ENCODE peak calls at places on chromosomes 13 and 19, in eight cellular contexts. E, G, Z, Q, Y, K, O and T are unnamed samples.

GRCh38 chr19:35216833-35217707 is 11.5 kb downstream of the FAM187B start:
- DNase-seq in Y (peak), E (no peak), Q (peak), Z (no peak), O (no peak), K (no peak), G (no peak), T (no peak)

GRCh38 chr19:1864480-1865171 is 1.2 kb upstream of the KLF16 start:
- DNase-seq in E (no peak), G (peak), O (no peak), Y (peak), Z (no peak), Q (peak), K (peak), T (no peak)

GRCh38 chr13:76929975-76930374 is 18.3 kb upstream of the ACOD1 start:
- DNase-seq in Y (no peak), Z (no peak), K (no peak), E (no peak), O (no peak), Q (no peak), G (no peak), T (no peak)

GRCh38 chr19:56670961-56671612 is 470 bp downstream of the ZNF835 start:
- DNase-seq in Y (no peak), G (no peak), Q (no peak), E (no peak), O (no peak), Z (no peak), K (no peak), T (no peak)

GRCh38 chr19:38388310-38389100 is at the start of gene SPRED3:
- DNase-seq in G (no peak), K (peak), Y (peak), Z (no peak), E (no peak), Q (no peak), O (no peak), T (no peak)

GRCh38 chr13:26587251-26587650 is 29.8 kb downstream of the WASF3 start:
- DNase-seq in O (no peak), K (no peak), Z (no peak), G (no peak), E (no peak), Y (no peak), Q (no peak), T (no peak)

GRCh38 chr13:40231311-40231710 is 435.1 kb downstream of the FOXO1 start:
- DNase-seq in Z (no peak), Y (no peak), E (no peak), O (no peak), G (no peak), Q (no peak), K (no peak), T (no peak)

GRCh38 chr19:19514215-19514633 is 1.1 kb downstream of the TSSK6 start:
- DNase-seq in K (peak), Z (no peak), O (peak), E (no peak), G (peak), Q (no peak), Y (no peak), T (no peak)

GRCh38 chr19:42627916-42628315 is 33.2 kb upstream of the CEACAM8 start:
- DNase-seq in Y (no peak), Z (no peak), G (no peak), O (no peak), K (no peak), Q (no peak), E (no peak), T (no peak)

GRCh38 chr19:45164577-45165335 is 4.0 kb upstream of the NKPD1 start:
- DNase-seq in O (peak), E (no peak), Z (no peak), Y (peak), K (no peak), Q (peak), G (peak), T (no peak)

GRCh38 chr13:36431204-36432105 is 840 bp upstream of the CCNA1 start:
- DNase-seq in O (no peak), K (no peak), Q (no peak), G (no peak), Y (peak), E (no peak), Z (no peak), T (no peak)

GRCh38 chr13:32234914-32235313 is 80.2 kb downstream of the ZAR1L start:
- DNase-seq in Y (no peak), K (no peak), Z (no peak), Q (no peak), G (peak), E (no peak), O (no peak), T (no peak)

GRCh38 chr19:11873762-11874161 is 13.8 kb upstream of the ZNF69 start:
- DNase-seq in Y (no peak), O (no peak), G (no peak), K (no peak), E (no peak), Q (no peak), Z (no peak), T (no peak)

GRCh38 chr19:17340302-17340870 is 3.0 kb downstream of the GTPBP3 start:
- DNase-seq in G (no peak), K (no peak), Z (no peak), Y (no peak), Q (no peak), O (no peak), E (no peak), T (no peak)

GRCh38 chr13:99995503-99996176 is 14.1 kb downstream of the ZIC2 start:
- DNase-seq in K (no peak), Q (no peak), O (no peak), E (no peak), G (peak), Z (no peak), Y (no peak), T (no peak)

GRCh38 chr19:5138606-5139594 is 170.0 kb downstream of the KDM4B start:
- DNase-seq in Z (no peak), K (peak), Q (peak), E (no peak), O (peak), G (peak), Y (no peak), T (no peak)

GRCh38 chr13:98014766-98015165 is 61.3 kb downstream of the IPO5 start:
- DNase-seq in K (no peak), O (peak), Z (no peak), Q (no peak), E (peak), Y (no peak), G (peak), T (no peak)

GRCh38 chr19:6278740-6279619 is 795 bp downstream of the MLLT1 start:
- DNase-seq in K (peak), O (no peak), Z (no peak), Y (peak), G (no peak), Q (no peak), E (no peak), T (no peak)

GRCh38 chr13:99352351-99353271 is 45.4 kb upstream of the GPR183 start:
- DNase-seq in O (no peak), Y (no peak), G (no peak), Q (no peak), K (no peak), E (no peak), Z (no peak), T (no peak)

GRCh38 chr19:10946964-10947657 is 13.7 kb upstream of the SMARCA4 start:
- DNase-seq in Z (no peak), Y (no peak), G (peak), O (no peak), K (no peak), Q (no peak), E (no peak), T (no peak)

GRCh38 chr13:74556002-74556551 is 421.9 kb upstream of the KLF12 start:
- DNase-seq in Y (no peak), Q (no peak), K (no peak), Z (no peak), G (no peak), E (no peak), O (no peak), T (no peak)

GRCh38 chr13:65656740-65657329 is 1573.3 kb downstream of the PCDH9 start:
- DNase-seq in G (peak), K (no peak), Z (no peak), E (no peak), O (no peak), Q (no peak), Y (no peak), T (no peak)

GRCh38 chr13:39196957-39197644 is 158.8 kb downstream of the NHLRC3 start:
- DNase-seq in Q (no peak), K (no peak), E (no peak), O (no peak), Y (no peak), G (no peak), Z (no peak), T (no peak)

GRCh38 chr19:42129399-42130253 is 2.6 kb downstream of the POU2F2 start:
- DNase-seq in K (peak), G (peak), Q (no peak), Z (no peak), E (no peak), O (no peak), Y (no peak), T (no peak)

GRCh38 chr13:36098080-36098479 is 33.1 kb downstream of the DCLK1 start:
- DNase-seq in Z (no peak), Q (no peak), E (no peak), Y (no peak), K (no peak), G (no peak), O (no peak), T (no peak)

GRCh38 chr13:107373551-107373950 is 805.6 kb upstream of the ARGLU1 start:
- DNase-seq in E (peak), Y (peak), G (peak), Z (no peak), O (peak), Q (no peak), K (no peak), T (no peak)

GRCh38 chr19:50721441-50722137 is 1.6 kb upstream of the CLEC11A start:
- DNase-seq in Q (no peak), Y (no peak), G (no peak), K (no peak), Z (no peak), O (no peak), E (no peak), T (no peak)

GRCh38 chr19:41298327-41298964 is 11.5 kb upstream of the CCDC97 start:
- DNase-seq in Q (no peak), K (peak), Z (no peak), E (peak), G (peak), Y (peak), O (peak), T (peak)

GRCh38 chr13:106455190-106455589 is 80.3 kb downstream of the EFNB2 start:
- DNase-seq in Y (no peak), O (no peak), Z (no peak), K (no peak), G (no peak), E (no peak), Q (no peak), T (peak)

GRCh38 chr13:31350560-31350959 is 150.8 kb downstream of the B3GLCT start:
- DNase-seq in Z (no peak), K (no peak), E (no peak), O (no peak), Y (no peak), G (no peak), Q (no peak), T (no peak)

GRCh38 chr13:38607136-38607535 is 79.7 kb upstream of the FREM2 start:
- DNase-seq in E (no peak), O (no peak), Y (no peak), Q (no peak), Z (no peak), G (no peak), K (no peak), T (no peak)

GRCh38 chr19:12331211-12331941 is 2.1 kb downstream of the ZNF563 start:
- DNase-seq in O (no peak), G (no peak), E (no peak), K (no peak), Y (peak), Q (no peak), Z (no peak), T (no peak)

GRCh38 chr13:50460366-50460765 is 383.1 kb downstream of the DLEU7 start:
- DNase-seq in Z (no peak), O (no peak), E (no peak), Q (no peak), G (no peak), K (no peak), Y (no peak), T (no peak)

GRCh38 chr13:50456111-50456510 is 387.4 kb downstream of the DLEU7 start:
- DNase-seq in G (no peak), E (no peak), K (no peak), Q (no peak), Y (no peak), Z (no peak), O (no peak), T (no peak)

GRCh38 chr13:50459658-50460057 is 383.8 kb downstream of the DLEU7 start:
- DNase-seq in Y (no peak), G (no peak), Z (no peak), E (no peak), K (no peak), O (no peak), Q (no peak), T (no peak)

GRCh38 chr13:50459046-50459445 is 384.4 kb downstream of the DLEU7 start:
- DNase-seq in G (no peak), E (no peak), Q (no peak), K (no peak), Z (no peak), Y (no peak), O (no peak), T (no peak)

DNA sequence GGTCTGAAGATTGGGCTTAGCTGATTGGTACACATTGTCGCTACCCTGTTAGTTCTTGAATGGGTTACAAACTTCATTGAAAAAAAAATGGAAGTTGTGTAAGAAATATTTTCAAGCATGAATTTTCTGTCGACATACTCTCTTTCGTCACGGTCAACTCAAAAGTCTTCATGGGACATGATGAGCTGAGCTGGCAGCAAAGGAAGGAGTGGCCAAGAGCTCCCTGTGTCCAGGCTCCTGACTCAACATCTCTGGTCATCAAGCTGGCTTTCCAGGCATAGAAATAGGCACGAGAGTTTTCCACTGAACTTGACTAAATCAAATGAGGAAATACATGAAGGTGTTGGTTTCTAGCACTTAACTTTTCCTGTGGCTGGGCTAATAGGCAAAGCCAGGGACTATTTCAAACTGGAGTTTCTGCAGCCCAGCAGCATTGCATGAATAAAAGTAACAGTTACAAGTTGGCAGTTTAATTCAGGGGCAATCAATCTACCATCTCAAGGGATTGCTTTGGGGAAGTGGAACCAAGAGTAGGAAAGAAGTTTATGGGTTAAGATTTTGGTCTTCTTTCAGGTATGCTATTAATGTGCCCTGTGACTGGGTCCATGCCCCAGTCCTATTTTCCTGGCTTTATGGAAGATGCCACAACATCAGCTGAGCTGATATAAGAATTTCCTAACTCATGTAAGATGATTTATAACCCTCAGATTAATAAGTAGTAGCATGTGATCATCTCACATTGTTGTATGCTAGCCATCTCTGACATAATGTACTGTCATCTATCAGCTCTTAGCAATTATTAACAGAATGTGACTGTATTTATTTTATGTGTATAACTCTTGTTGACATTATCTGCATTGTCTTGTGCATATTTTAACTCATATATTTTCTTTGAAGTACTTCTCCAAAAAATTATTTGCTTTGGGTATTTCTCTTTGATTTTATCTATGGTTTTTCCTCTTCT is 385.8 kb downstream of the DLEU7 start:
- DNase-seq in K (no peak), G (no peak), Q (no peak), O (no peak), E (no peak), Y (no peak), Z (no peak), T (no peak)
- TF ChIP-seq CTCF in K (no peak), G (no peak), Q (no peak), O (no peak), E (no peak), Y (no peak), Z (no peak), T (no peak)

GRCh38 chr19:43956827-43957226 is 5.8 kb downstream of the ZNF221 start:
- DNase-seq in Y (no peak), Q (no peak), Z (no peak), K (no peak), E (no peak), G (no peak), O (no peak), T (no peak)

GRCh38 chr19:43950834-43951626 is at the start of gene ZNF221:
- DNase-seq in E (peak), G (peak), O (peak), K (peak), Y (peak), Q (peak), Z (peak), T (peak)
- TF ChIP-seq CTCF in E (peak), G (peak), O (peak), K (peak), Y (peak), Q (no peak), Z (peak), T (peak)

DNA sequence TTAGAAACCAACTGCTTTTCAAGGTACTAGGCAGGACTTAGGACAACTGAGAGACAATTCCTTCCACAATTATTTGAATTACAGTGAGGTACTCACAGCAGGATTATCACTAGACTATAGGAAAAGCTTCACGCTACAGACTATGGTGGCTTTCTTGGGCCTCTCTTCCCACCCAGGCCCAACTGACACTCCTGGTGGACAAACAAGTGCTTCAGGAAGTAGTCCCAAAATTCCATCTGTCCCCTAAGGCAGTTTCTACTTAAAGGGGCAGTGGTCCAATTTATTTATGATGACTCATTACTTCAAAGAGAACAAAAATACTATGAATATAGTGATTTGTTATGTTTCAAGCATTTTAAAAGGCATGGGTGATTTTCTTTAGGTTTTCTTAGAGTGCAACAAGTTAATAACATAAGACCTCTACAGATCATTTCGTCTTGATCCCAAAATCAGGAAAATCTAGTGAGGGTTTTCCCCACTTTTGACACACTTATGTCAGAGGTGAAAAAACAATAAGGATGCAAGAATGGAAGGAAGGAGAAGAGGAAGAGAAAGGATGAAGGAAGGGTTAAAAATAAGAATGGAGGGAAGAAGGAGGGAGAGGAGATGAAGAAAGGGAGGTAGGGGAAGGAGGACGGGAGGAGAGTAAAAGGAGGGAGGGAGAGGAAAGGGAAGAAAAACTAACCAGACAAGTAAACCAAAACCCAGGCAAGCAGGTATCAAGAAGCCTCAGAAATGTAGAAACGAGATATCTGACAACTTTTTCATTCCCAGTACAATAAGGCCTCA is 100.7 kb downstream of the SERP2 start:
- DNase-seq in G (peak), O (no peak), E (no peak), Q (no peak), Z (no peak), Y (no peak), K (no peak), T (no peak)
- TF ChIP-seq CTCF in G (no peak), O (no peak), E (no peak), Q (no peak), Z (peak), Y (no peak), K (no peak), T (peak)

GRCh38 chr13:52004508-52005183 is 6.6 kb downstream of the ATP7B start:
- DNase-seq in Z (no peak), O (no peak), Q (no peak), E (no peak), K (no peak), G (no peak), Y (no peak), T (no peak)
- TF ChIP-seq CTCF in Z (no peak), O (no peak), Q (no peak), E (no peak), K (no peak), G (no peak), Y (no peak), T (no peak)

GRCh38 chr13:50531917-50532899 is 311.3 kb downstream of the DLEU7 start:
- DNase-seq in O (peak), Q (no peak), E (no peak), Z (no peak), G (peak), Y (peak), K (no peak), T (no peak)
- TF ChIP-seq CTCF in O (peak), Q (peak), E (peak), Z (peak), G (peak), Y (peak), K (peak), T (peak)

GRCh38 chr19:58338825-58339558 is 12.2 kb downstream of the ZSCAN22 start:
- DNase-seq in Y (no peak), K (no peak), Z (no peak), G (no peak), Q (no peak), O (no peak), E (no peak), T (no peak)
- TF ChIP-seq CTCF in Y (no peak), K (no peak), Z (peak), G (no peak), Q (no peak), O (no peak), E (no peak), T (no peak)

DNA sequence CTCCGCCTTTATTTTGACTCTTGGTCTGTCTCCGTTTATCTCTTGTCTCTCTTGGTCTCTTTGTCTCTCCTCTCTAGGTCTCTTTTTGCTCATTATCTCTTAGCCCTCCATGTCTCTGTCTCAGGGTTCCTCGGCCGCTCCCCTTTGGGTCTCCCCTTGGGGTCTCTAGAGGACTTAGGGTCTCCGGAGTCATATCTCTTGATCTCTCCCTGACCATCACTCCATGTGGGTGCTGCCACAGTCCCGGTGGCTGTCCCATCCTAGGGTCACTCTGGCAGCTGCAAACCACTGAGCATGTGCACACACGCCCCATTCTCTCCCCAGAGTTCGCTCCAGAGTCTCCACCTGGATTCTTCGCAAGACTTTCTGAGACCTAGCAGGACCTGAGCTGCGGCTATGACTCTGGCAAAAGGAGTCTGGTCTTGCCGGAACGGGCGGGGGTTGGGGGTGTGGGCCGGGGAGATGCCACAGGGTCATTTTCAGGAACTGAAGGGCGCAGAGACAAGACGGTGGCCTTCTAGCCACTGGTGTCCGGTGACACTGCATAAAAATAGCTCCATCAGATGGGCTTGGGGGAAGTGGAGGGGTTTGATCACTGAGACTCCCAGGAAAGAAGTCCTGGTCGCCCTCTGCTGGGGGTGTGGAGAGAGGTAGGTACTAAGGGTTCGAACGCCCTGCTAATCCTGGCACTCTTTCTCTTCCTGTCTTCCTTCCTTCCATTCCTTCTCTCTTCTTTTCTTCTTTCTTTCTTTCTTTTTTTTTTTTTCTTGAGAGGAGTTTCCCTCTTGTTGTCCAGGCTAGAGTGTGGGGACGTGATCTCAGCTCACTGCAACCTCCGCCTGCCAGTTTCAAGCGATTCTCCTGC is 1.2 kb upstream of the KCNA7 start:
- DNase-seq in K (peak), Q (no peak), O (no peak), Y (no peak), Z (no peak), E (no peak), G (no peak), T (no peak)
- TF ChIP-seq CTCF in K (peak), Q (no peak), O (peak), Y (no peak), Z (peak), E (peak), G (peak), T (peak)